ENCODE peak calls at places on chromosomes 12 and 14, in six cellular contexts. G, I, S, O, Q and L are unnamed samples.

GRCh38 chr12:117738233-117738632 is 230.6 kb downstream of the KSR2 start:
- DNase-seq in G (no peak), I (no peak), S (no peak), O (no peak), Q (no peak), L (no peak)

GRCh38 chr14:92520102-92520651 is 6.6 kb downstream of the RIN3 start:
- DNase-seq in G (no peak), I (no peak), S (no peak), O (no peak), Q (no peak), L (no peak)

GRCh38 chr12:32270818-32271710 is 128.3 kb upstream of the FGD4 start:
- DNase-seq in G (no peak), I (no peak), S (no peak), O (peak; percentile 30), Q (no peak), L (peak; percentile 69)

GRCh38 chr12:89707623-89707991 is 1.0 kb downstream of the ATP2B1 start:
- DNase-seq in G (no peak), I (no peak), S (peak; percentile 56), O (peak; percentile 52), Q (peak; percentile 18), L (peak; percentile 80)

GRCh38 chr12:106954462-106955376 is 988 bp upstream of the TMEM263 start:
- DNase-seq in G (no peak), I (peak; percentile 53), S (peak; percentile 12), O (peak; percentile 19), Q (peak; percentile 6), L (peak; percentile 56)

GRCh38 chr12:16352481-16352880 is 5.0 kb downstream of the MGST1 start:
- DNase-seq in G (no peak), I (no peak), S (no peak), O (no peak), Q (no peak), L (no peak)

GRCh38 chr12:103012884-103013283 is 55.4 kb downstream of the ASCL1 start:
- DNase-seq in G (no peak), I (no peak), S (no peak), O (no peak), Q (no peak), L (peak; percentile 14)

GRCh38 chr12:52090291-52090690 is 10.8 kb downstream of the SMIM41 start:
- DNase-seq in G (no peak), I (no peak), S (no peak), O (no peak), Q (peak; percentile 18), L (no peak)

GRCh38 chr14:90596733-90597132 is 199.9 kb downstream of the CALM1 start:
- DNase-seq in G (no peak), I (no peak), S (no peak), O (no peak), Q (no peak), L (no peak)

GRCh38 chr14:35403397-35404245 is 928 bp downstream of the NFKBIA start:
- DNase-seq in G (peak; percentile 82), I (peak; percentile 98), S (peak; percentile 95), O (peak; percentile 81), Q (peak; percentile 91), L (peak; percentile 92)

GRCh38 chr12:95215925-95216324 is 1.3 kb downstream of the FGD6 start:
- DNase-seq in G (peak; percentile 41), I (no peak), S (no peak), O (peak; percentile 66), Q (peak; percentile 49), L (peak; percentile 18)

GRCh38 chr14:91330846-91331245 is 86.3 kb upstream of the GPR68 start:
- DNase-seq in G (no peak), I (no peak), S (no peak), O (no peak), Q (no peak), L (no peak)

GRCh38 chr14:100072783-100073346 is 7.6 kb downstream of the EVL start:
- DNase-seq in G (no peak), I (no peak), S (no peak), O (peak; percentile 51), Q (peak; percentile 57), L (no peak)

GRCh38 chr12:27504506-27504905 is 19.5 kb upstream of the PPFIBP1 start:
- DNase-seq in G (no peak), I (no peak), S (no peak), O (no peak), Q (no peak), L (no peak)

GRCh38 chr12:124385219-124385969 is 90.5 kb downstream of the RFLNA start:
- DNase-seq in G (no peak), I (no peak), S (no peak), O (no peak), Q (no peak), L (no peak)

GRCh38 chr14:33814010-33814409 is 136.9 kb downstream of the EGLN3 start:
- DNase-seq in G (no peak), I (no peak), S (no peak), O (no peak), Q (no peak), L (no peak)

GRCh38 chr12:106863185-106863584 is 88.7 kb downstream of the RIC8B start:
- DNase-seq in G (no peak), I (no peak), S (no peak), O (no peak), Q (no peak), L (peak; percentile 85)

GRCh38 chr14:24398298-24398942 is 383 bp upstream of the NYNRIN start:
- DNase-seq in G (no peak), I (peak; percentile 70), S (peak; percentile 58), O (no peak), Q (no peak), L (peak; percentile 42)

GRCh38 chr14:35250319-35250718 is 41.9 kb upstream of the PSMA6 start:
- DNase-seq in G (no peak), I (no peak), S (no peak), O (no peak), Q (no peak), L (no peak)

GRCh38 chr14:104109731-104110361 is 24.3 kb downstream of the ASPG start:
- DNase-seq in G (no peak), I (peak; percentile 16), S (peak; percentile 17), O (no peak), Q (no peak), L (no peak)

GRCh38 chr14:89908712-89909450 is 45.6 kb downstream of the EFCAB11 start:
- DNase-seq in G (no peak), I (no peak), S (no peak), O (no peak), Q (no peak), L (peak; percentile 6)

GRCh38 chr14:68787235-68787727 is 5.6 kb downstream of the ZFP36L1 start:
- DNase-seq in G (no peak), I (peak; percentile 59), S (peak; percentile 66), O (no peak), Q (no peak), L (peak; percentile 65)

GRCh38 chr12:12976366-12976765 is 23.7 kb downstream of the HEBP1 start:
- DNase-seq in G (peak; percentile 65), I (peak; percentile 52), S (no peak), O (no peak), Q (no peak), L (no peak)

GRCh38 chr12:96233168-96233567 is 39.0 kb downstream of the ELK3 start:
- DNase-seq in G (no peak), I (peak; percentile 84), S (no peak), O (no peak), Q (no peak), L (peak; percentile 43)

GRCh38 chr12:115020091-115020490 is 336.1 kb upstream of the TBX3 start:
- DNase-seq in G (no peak), I (no peak), S (no peak), O (no peak), Q (no peak), L (peak; percentile 18)

GRCh38 chr12:96397756-96398421 is 2.4 kb downstream of the CDK17 start:
- DNase-seq in G (no peak), I (no peak), S (no peak), O (no peak), Q (no peak), L (no peak)

GRCh38 chr14:80698974-80699373 is 242.6 kb downstream of the CEP128 start:
- DNase-seq in G (no peak), I (no peak), S (no peak), O (no peak), Q (no peak), L (no peak)

GRCh38 chr12:98955284-98955683 is 310.2 kb downstream of the APAF1 start:
- DNase-seq in G (peak; percentile 28), I (no peak), S (peak; percentile 49), O (peak; percentile 73), Q (no peak), L (peak; percentile 72)

GRCh38 chr12:6861391-6861790 is 5.9 kb upstream of the TPI1 start:
- DNase-seq in G (no peak), I (no peak), S (no peak), O (no peak), Q (no peak), L (no peak)

GRCh38 chr14:104249092-104249491 is 110.7 kb downstream of the KIF26A start:
- DNase-seq in G (no peak), I (peak; percentile 8), S (no peak), O (no peak), Q (no peak), L (no peak)

GRCh38 chr12:14260011-14260993 is 105.2 kb upstream of the ATF7IP start:
- DNase-seq in G (no peak), I (peak; percentile 95), S (no peak), O (no peak), Q (no peak), L (no peak)

GRCh38 chr12:116591608-116592115 is 32.5 kb downstream of the MAP1LC3B2 start:
- DNase-seq in G (no peak), I (no peak), S (no peak), O (no peak), Q (no peak), L (no peak)

GRCh38 chr12:94304566-94305061 is 155.1 kb downstream of the CEP83 start:
- DNase-seq in G (no peak), I (no peak), S (no peak), O (no peak), Q (no peak), L (no peak)

GRCh38 chr12:581746-582145 is 81.5 kb downstream of the NINJ2 start:
- DNase-seq in G (no peak), I (peak; percentile 12), S (no peak), O (no peak), Q (no peak), L (no peak)

GRCh38 chr12:121170581-121171260 is 38.0 kb downstream of the P2RX7 start:
- DNase-seq in G (no peak), I (no peak), S (no peak), O (no peak), Q (no peak), L (no peak)

GRCh38 chr14:55103005-55103640 is 25.9 kb upstream of the LGALS3 start:
- DNase-seq in G (peak; percentile 92), I (peak; percentile 88), S (no peak), O (no peak), Q (no peak), L (no peak)

GRCh38 chr12:20264608-20265114 is 103.7 kb upstream of the PDE3A start:
- DNase-seq in G (no peak), I (no peak), S (no peak), O (no peak), Q (no peak), L (no peak)